ENCODE peak calls at places on chromosomes 11 and 22, in four cellular contexts. D is WTC11, R is GM12878, C is K562. F is an unnamed sample.

GRCh38 chr11:59271247-59271755 is 58.6 kb upstream of the MPEG1 start:
- DNase-seq in D (no peak), R (no peak), C (no peak), F (no peak)

GRCh38 chr22:45328822-45329535 is 19.2 kb downstream of the FAM118A start:
- DNase-seq in D (no peak), R (no peak), C (no peak), F (no peak)

GRCh38 chr11:12053606-12054361 is 45.4 kb upstream of the DKK3 start:
- DNase-seq in D (no peak), R (no peak), C (no peak), F (no peak)

GRCh38 chr11:68927280-68928107 is 23.8 kb downstream of the IGHMBP2 start:
- DNase-seq in D (no peak), R (peak; percentile 42), C (no peak), F (no peak)

GRCh38 chr11:104222464-104222863 is 58.5 kb upstream of the PDGFD start:
- DNase-seq in D (no peak), R (no peak), C (no peak), F (no peak)

GRCh38 chr11:128424867-128425285 is 162.5 kb downstream of the ETS1 start:
- DNase-seq in D (no peak), R (no peak), C (no peak), F (peak; percentile 84)

GRCh38 chr22:49101225-49101624 is 726.4 kb downstream of the BRD1 start:
- DNase-seq in D (no peak), R (no peak), C (no peak), F (no peak)

GRCh38 chr11:125226701-125227100 is 62.1 kb downstream of the PKNOX2 start:
- DNase-seq in D (no peak), R (no peak), C (no peak), F (no peak)

GRCh38 chr11:22454461-22454860 is 116.3 kb downstream of the SLC17A6 start:
- DNase-seq in D (no peak), R (no peak), C (no peak), F (no peak)

GRCh38 chr11:45209904-45210699 is 63.7 kb downstream of the PRDM11 start:
- DNase-seq in D (peak; percentile 72), R (no peak), C (no peak), F (no peak)

GRCh38 chr11:61524963-61525587 is 16.5 kb downstream of the LRRC10B start:
- DNase-seq in D (no peak), R (no peak), C (no peak), F (no peak)

GRCh38 chr11:109998921-109999320 is 94.3 kb upstream of the ZC3H12C start:
- DNase-seq in D (no peak), R (no peak), C (no peak), F (no peak)

GRCh38 chr11:101126551-101127347 is 2.9 kb downstream of the PGR start:
- DNase-seq in D (peak; percentile 26), R (no peak), C (peak; percentile 20), F (no peak)

GRCh38 chr11:77819921-77820564 is 479 bp downstream of the RSF1 start:
- DNase-seq in D (peak; percentile 80), R (no peak), C (peak; percentile 81), F (peak; percentile 9)

GRCh38 chr22:47623740-47624103 is 861.3 kb downstream of the TBC1D22A start:
- DNase-seq in D (no peak), R (no peak), C (peak; percentile 25), F (no peak)

GRCh38 chr11:134289789-134290188 is 13.6 kb downstream of the GLB1L3 start:
- DNase-seq in D (peak; percentile 35), R (no peak), C (peak; percentile 32), F (no peak)

GRCh38 chr22:46025225-46025972 is 48.4 kb upstream of the WNT7B start:
- DNase-seq in D (peak; percentile 6), R (no peak), C (no peak), F (no peak)

GRCh38 chr11:102448869-102449224 is 3.7 kb downstream of the TMEM123 start:
- DNase-seq in D (no peak), R (no peak), C (no peak), F (peak; percentile 53)

GRCh38 chr11:62439785-62440602 is 21.2 kb downstream of the SCGB1A1 start:
- DNase-seq in D (no peak), R (no peak), C (no peak), F (no peak)

GRCh38 chr11:64343740-64344133 is 3.7 kb downstream of the CCDC88B start:
- DNase-seq in D (peak; percentile 70), R (no peak), C (no peak), F (no peak)

GRCh38 chr11:7551571-7551970 is 37.8 kb downstream of the PPFIBP2 start:
- DNase-seq in D (no peak), R (no peak), C (no peak), F (no peak)

GRCh38 chr11:73273246-73273890 is 1.2 kb downstream of the P2RY6 start:
- DNase-seq in D (peak; percentile 2), R (no peak), C (no peak), F (no peak)

GRCh38 chr22:50673231-50674126 is 856 bp downstream of the SHANK3 start:
- DNase-seq in D (peak; percentile 41), R (no peak), C (peak; percentile 24), F (no peak)

GRCh38 chr11:86438685-86439084 is 64.0 kb downstream of the CCDC81 start:
- DNase-seq in D (no peak), R (no peak), C (no peak), F (no peak)

GRCh38 chr22:20953668-20954500 is 13.2 kb upstream of the AIFM3 start:
- DNase-seq in D (no peak), R (no peak), C (no peak), F (peak; percentile 67)

DNA sequence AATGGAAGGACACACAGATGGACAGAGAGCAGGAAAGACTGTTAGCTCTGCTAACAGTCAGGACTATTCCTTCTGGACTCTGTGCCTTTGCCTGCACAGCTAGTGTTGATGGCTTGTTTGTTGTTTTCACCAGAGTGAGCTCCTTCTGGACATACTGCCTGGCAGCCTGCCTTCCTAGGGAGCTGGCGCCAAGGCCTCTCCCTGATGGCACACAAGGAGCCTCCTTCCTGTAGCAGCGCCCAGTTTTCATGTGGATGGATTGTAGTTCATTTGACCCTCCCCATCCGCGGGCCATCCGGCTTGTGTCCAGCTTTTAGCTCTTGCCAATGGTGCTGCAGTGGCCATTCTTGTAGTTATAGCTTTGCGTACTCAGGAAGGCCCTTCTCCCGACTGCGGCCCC is 16.6 kb upstream of the BCR start:
- DNase-seq in D (no peak), R (no peak), C (no peak), F (no peak)
- TF ChIP-seq TCF7 in D (no peak), R (no peak), C (no peak), F (no peak)

GRCh38 chr11:10866893-10867331 is 9.1 kb upstream of the ZBED5 start:
- DNase-seq in D (no peak), R (no peak), C (no peak), F (no peak)
- TF ChIP-seq TCF7 in D (no peak), R (no peak), C (no peak), F (no peak)

GRCh38 chr11:90321018-90321417 is 98.2 kb upstream of the CHORDC1 start:
- DNase-seq in D (no peak), R (no peak), C (no peak), F (no peak)

GRCh38 chr11:90323289-90323688 is 100.4 kb upstream of the CHORDC1 start:
- DNase-seq in D (no peak), R (no peak), C (no peak), F (no peak)

DNA sequence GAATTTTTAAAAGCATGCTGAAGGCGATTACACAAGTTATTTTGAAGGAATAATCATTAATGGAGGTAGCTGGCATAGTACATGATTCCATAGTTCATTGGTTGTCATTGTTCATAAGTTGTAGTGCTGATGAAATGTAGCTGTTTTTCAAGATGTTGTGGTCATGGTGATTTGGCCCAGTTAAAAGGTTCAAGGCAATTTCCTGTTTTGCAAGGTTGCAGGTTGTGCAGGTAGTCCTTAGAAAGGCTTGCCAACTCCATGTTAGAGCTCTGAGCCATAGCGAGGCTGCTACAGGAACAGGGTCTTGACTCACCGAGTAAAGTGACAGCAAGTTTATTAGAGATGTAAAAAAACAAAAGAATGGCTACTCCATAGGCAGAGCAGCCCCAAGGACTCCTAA is 95.8 kb upstream of the CHORDC1 start:
- DNase-seq in D (no peak), R (no peak), C (no peak), F (no peak)
- TF ChIP-seq TCF7 in D (no peak), R (no peak), C (no peak), F (no peak)

DNA sequence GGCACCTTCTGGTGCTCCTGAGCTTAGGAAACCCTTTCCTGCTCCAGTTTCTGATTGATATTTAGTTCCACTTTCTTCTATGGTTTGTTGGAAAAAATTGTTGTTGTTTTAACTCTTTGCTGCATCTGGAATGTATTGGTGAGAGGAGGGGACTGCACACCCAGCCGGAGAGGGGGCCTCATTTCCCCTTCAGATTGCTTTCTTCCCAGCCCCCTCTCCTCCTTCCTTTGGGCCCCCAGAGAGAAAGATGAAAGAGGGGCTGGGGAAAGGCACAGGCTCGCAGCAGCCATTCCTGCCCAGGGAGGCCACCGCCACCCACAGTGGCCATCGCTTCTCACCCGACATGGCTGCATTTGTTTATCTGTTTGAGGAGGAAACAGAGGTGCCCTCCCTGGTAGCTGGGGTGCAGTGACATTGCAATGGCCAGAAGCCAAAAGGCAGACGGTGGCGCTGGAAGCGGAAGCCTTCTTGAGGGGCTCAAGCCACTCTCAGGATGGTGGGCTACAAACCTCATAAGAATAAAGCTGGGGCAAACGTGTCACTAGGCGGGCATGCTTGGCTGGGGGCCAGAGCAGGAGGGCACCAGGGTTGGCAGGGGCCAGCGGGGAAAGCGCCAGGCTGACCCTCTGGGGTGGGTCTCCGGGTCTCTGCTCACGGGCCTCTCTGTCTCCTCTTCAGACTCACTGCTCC is 12.4 kb downstream of the TNNT3 start:
- DNase-seq in D (peak; percentile 4), R (no peak), C (no peak), F (no peak)
- TF ChIP-seq TCF7 in D (no peak), R (no peak), C (no peak), F (no peak)

DNA sequence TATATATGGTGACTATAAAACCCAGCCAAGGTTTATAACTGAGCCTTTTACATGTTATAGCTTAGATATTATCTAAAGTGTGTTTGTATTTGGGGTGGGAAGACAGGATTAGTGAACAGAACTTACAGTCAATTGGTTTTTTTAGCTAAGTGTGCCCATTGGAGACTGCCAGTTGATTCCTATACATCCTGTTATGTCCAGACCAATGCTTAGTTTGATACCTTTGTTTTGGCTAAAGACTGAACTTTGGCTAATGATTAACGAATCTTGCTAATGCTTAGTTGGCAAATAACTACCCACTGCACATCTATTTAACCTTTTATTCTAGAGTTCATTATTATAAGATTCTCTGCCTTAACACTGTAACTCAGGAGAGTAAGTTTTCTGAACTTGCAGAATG is 53.8 kb downstream of the KREMEN1 start:
- DNase-seq in D (no peak), R (no peak), C (no peak), F (peak; percentile 49)
- TF ChIP-seq TCF7 in D (no peak), R (no peak), C (no peak), F (no peak)

GRCh38 chr11:116434986-116435385 is 337.8 kb downstream of the BUD13 start:
- DNase-seq in D (no peak), R (no peak), C (no peak), F (no peak)

GRCh38 chr11:116445108-116446047 is 327.4 kb downstream of the BUD13 start:
- DNase-seq in D (peak; percentile 53), R (no peak), C (no peak), F (no peak)

GRCh38 chr11:116438651-116439479 is 333.9 kb downstream of the BUD13 start:
- DNase-seq in D (no peak), R (no peak), C (no peak), F (no peak)

GRCh38 chr11:116439480-116439759 is 333.4 kb downstream of the BUD13 start:
- DNase-seq in D (no peak), R (no peak), C (no peak), F (no peak)
- TF ChIP-seq TCF7 in D (no peak), R (no peak), C (no peak), F (no peak)

F was measured in HepG2.